ENCODE peak calls at places on chromosomes 16 and 17, in six cellular contexts. L, C, D, S, X and N are unnamed samples.

GRCh38 chr17:17484451-17484899 is 7.7 kb downstream of the MED9 start:
- DNase-seq in C (no peak), S (no peak), X (peak), D (no peak), L (peak), N (no peak)

GRCh38 chr16:12062343-12063003 is 85.9 kb downstream of the SNX29 start:
- DNase-seq in D (peak), L (no peak), S (no peak), C (no peak), X (peak), N (peak)

GRCh38 chr16:72362972-72363371 is 191.0 kb upstream of the PMFBP1 start:
- DNase-seq in S (no peak), D (no peak), X (no peak), C (peak), L (no peak), N (peak)

GRCh38 chr16:16092925-16093624 is 130.2 kb downstream of the ABCC6 start:
- DNase-seq in C (no peak), S (no peak), L (no peak), X (no peak), D (no peak), N (no peak)

GRCh38 chr16:21033707-21034106 is 116.9 kb downstream of the DNAH3 start:
- DNase-seq in S (no peak), D (peak), L (no peak), C (no peak), X (no peak), N (no peak)

GRCh38 chr16:17392127-17392856 is 78.5 kb downstream of the XYLT1 start:
- DNase-seq in L (no peak), S (no peak), D (no peak), C (no peak), X (no peak), N (no peak)

GRCh38 chr17:3964203-3965122 is at the start of gene ATP2A3:
- DNase-seq in L (peak), C (peak), X (no peak), S (no peak), D (no peak), N (no peak)

GRCh38 chr17:81398855-81399451 is 3.7 kb downstream of the BAHCC1 start:
- DNase-seq in X (peak), L (no peak), S (no peak), D (no peak), C (no peak), N (no peak)

GRCh38 chr17:37605813-37606505 is 3.3 kb downstream of the SYNRG start:
- DNase-seq in S (no peak), L (peak), D (no peak), X (peak), C (peak), N (no peak)

GRCh38 chr16:354971-355441 is 2.5 kb upstream of the AXIN1 start:
- DNase-seq in S (no peak), X (no peak), L (no peak), C (no peak), D (no peak), N (no peak)

GRCh38 chr17:30600830-30601494 is 123.8 kb downstream of the GOSR1 start:
- DNase-seq in X (peak), D (no peak), L (peak), S (no peak), C (peak), N (peak)

GRCh38 chr16:24668481-24669001 is 60.9 kb upstream of the TNRC6A start:
- DNase-seq in D (peak), C (peak), X (peak), S (no peak), L (peak), N (peak)

GRCh38 chr17:59067756-59068155 is 38.9 kb downstream of the TRIM37 start:
- DNase-seq in C (peak), X (no peak), D (no peak), S (no peak), L (no peak), N (no peak)

GRCh38 chr16:4506450-4506849 is 30.3 kb downstream of the HMOX2 start:
- DNase-seq in C (peak), L (peak), D (no peak), X (peak), S (peak), N (peak)

GRCh38 chr16:63467513-63467912 is 1431.3 kb upstream of the CDH8 start:
- DNase-seq in L (no peak), X (no peak), C (no peak), S (no peak), D (no peak), N (no peak)